ENCODE peak calls at places on chromosomes 2 and 18, in ten cellular contexts. O is dorsolateral prefrontal cortex; M is psoas muscle; D is stimulated activated CD8-positive, alpha-beta memory T cell treated with anti-CD3 and anti-CD28 coated beads, Interleukin-15, amount 100 ng/mL, for 48 hours; U is RWPE1; K is body of pancreas; V is mesothelial cell of epicardium; S is NCI-H2081; H is AG09319; P is IMR-90. G is an unnamed sample.

GRCh38 chr18:12031836-12032235 is 50.5 kb downstream of the IMPA2 start:
- DNase-seq in V (no peak), U (no peak), S (no peak), H (peak; percentile 30), O (no peak), D (no peak), M (peak; percentile 81), P (peak; percentile 79), K (peak; percentile 41), G (no peak)

GRCh38 chr18:49028091-49028490 is 77.3 kb upstream of the SMAD7 start:
- DNase-seq in H (no peak), D (no peak), S (no peak), V (no peak), O (no peak), U (no peak), P (no peak), K (no peak), M (no peak), G (no peak)

GRCh38 chr2:110716959-110717645 is 15.3 kb upstream of the ACOXL start:
- DNase-seq in M (no peak), S (no peak), D (no peak), P (no peak), V (no peak), U (no peak), K (no peak), H (no peak), O (no peak), G (no peak)

GRCh38 chr2:198695879-198696278 is 761.9 kb downstream of the SATB2 start:
- DNase-seq in V (no peak), O (no peak), D (no peak), P (no peak), H (no peak), S (no peak), U (no peak), M (no peak), K (no peak), G (peak; percentile 84)

GRCh38 chr2:241391892-241392665 is 36.0 kb downstream of the FARP2 start:
- DNase-seq in P (peak; percentile 20), H (peak; percentile 32), S (peak; percentile 19), D (no peak), K (peak; percentile 78), O (no peak), U (no peak), V (no peak), M (no peak), G (peak; percentile 47)

GRCh38 chr18:50875966-50876536 is 2.9 kb upstream of the ME2 start:
- DNase-seq in K (no peak), M (no peak), D (no peak), S (no peak), U (no peak), V (no peak), H (no peak), O (no peak), P (no peak), G (peak; percentile 93)

GRCh38 chr2:161488879-161489278 is 72.8 kb downstream of the TBR1 start:
- DNase-seq in O (no peak), P (no peak), V (no peak), U (no peak), H (no peak), K (no peak), D (no peak), S (no peak), M (no peak), G (no peak)

GRCh38 chr2:236402016-236402784 is 138.0 kb upstream of the ASB18 start:
- DNase-seq in M (no peak), H (no peak), V (no peak), O (no peak), S (no peak), P (no peak), D (no peak), U (no peak), K (no peak), G (no peak)

GRCh38 chr2:189829092-189829843 is 45.0 kb downstream of the PMS1 start:
- DNase-seq in V (no peak), P (peak; percentile 43), S (no peak), U (no peak), D (no peak), H (peak; percentile 27), O (no peak), K (no peak), M (no peak), G (no peak)

GRCh38 chr2:106053581-106053980 is 140.5 kb downstream of the UXS1 start:
- DNase-seq in M (no peak), U (no peak), O (no peak), D (no peak), P (no peak), K (no peak), V (no peak), S (no peak), H (no peak), G (no peak)

GRCh38 chr2:201175971-201176570 is 6.9 kb upstream of the CASP10 start:
- DNase-seq in O (no peak), D (no peak), S (no peak), U (no peak), P (no peak), V (no peak), M (no peak), K (peak; percentile 48), H (no peak), G (peak; percentile 70)

GRCh38 chr18:60935046-60935445 is 398.2 kb upstream of the CDH20 start:
- DNase-seq in H (peak; percentile 27), D (no peak), O (no peak), M (no peak), U (no peak), V (no peak), K (no peak), P (no peak), S (no peak), G (no peak)

GRCh38 chr2:74535440-74535965 is 5.8 kb downstream of the HTRA2 start:
- DNase-seq in H (no peak), V (no peak), P (no peak), M (no peak), D (no peak), O (no peak), K (no peak), S (no peak), U (no peak), G (no peak)

GRCh38 chr2:235034270-235035135 is 82.7 kb downstream of the SH3BP4 start:
- DNase-seq in U (no peak), O (peak; percentile 42), D (no peak), M (no peak), V (no peak), S (peak; percentile 24), P (no peak), H (no peak), K (no peak), G (no peak)

GRCh38 chr2:222483513-222484039 is 59.2 kb downstream of the SGPP2 start:
- DNase-seq in M (no peak), K (no peak), U (peak; percentile 13), P (no peak), V (no peak), S (peak; percentile 62), O (no peak), H (no peak), D (no peak), G (no peak)

GRCh38 chr2:118971245-118972122 is 29.5 kb downstream of the MARCO start:
- DNase-seq in S (no peak), K (no peak), D (no peak), V (no peak), U (peak; percentile 89), H (no peak), P (no peak), O (no peak), M (no peak), G (no peak)

GRCh38 chr18:60322591-60322990 is 50.0 kb downstream of the MC4R start:
- DNase-seq in M (no peak), S (no peak), K (no peak), D (no peak), U (no peak), O (no peak), P (no peak), H (no peak), V (no peak), G (no peak)

GRCh38 chr2:85250045-85250444 is 77.7 kb downstream of the TGOLN2 start:
- DNase-seq in O (no peak), S (no peak), U (no peak), P (peak; percentile 39), H (no peak), K (peak; percentile 48), M (no peak), V (no peak), D (no peak), G (no peak)

GRCh38 chr2:143230506-143231256 is 101.5 kb downstream of the ARHGAP15 start:
- DNase-seq in V (no peak), P (no peak), U (no peak), H (no peak), K (no peak), D (no peak), S (no peak), M (no peak), O (no peak), G (no peak)

GRCh38 chr18:213505-213904 is 54.3 kb downstream of the THOC1 start:
- DNase-seq in U (no peak), M (no peak), D (no peak), P (no peak), O (no peak), H (no peak), V (no peak), S (no peak), K (no peak), G (no peak)

GRCh38 chr2:30208453-30208852 is 22.9 kb upstream of the LBH start:
- DNase-seq in D (no peak), H (peak; percentile 52), M (peak; percentile 51), U (peak; percentile 64), S (peak; percentile 68), K (peak; percentile 71), V (no peak), O (peak; percentile 69), P (peak; percentile 82), G (peak; percentile 68)

GRCh38 chr2:14628906-14629305 is 3.6 kb upstream of the LRATD1 start:
- DNase-seq in H (no peak), V (no peak), U (peak; percentile 71), P (no peak), S (no peak), D (no peak), O (no peak), M (no peak), K (peak; percentile 10), G (peak; percentile 96)

GRCh38 chr2:69767034-69767433 is 25.1 kb downstream of the ANXA4 start:
- DNase-seq in U (no peak), O (no peak), P (peak; percentile 92), M (no peak), D (no peak), H (peak; percentile 85), V (no peak), S (no peak), K (no peak), G (no peak)

GRCh38 chr2:10659898-10660568 is 29.7 kb downstream of the NOL10 start:
- DNase-seq in M (peak; percentile 55), D (no peak), K (peak; percentile 39), V (no peak), O (peak; percentile 55), S (peak; percentile 40), P (peak; percentile 90), H (peak; percentile 50), U (peak; percentile 30), G (peak; percentile 75)

GRCh38 chr18:2979871-2980606 is 32.9 kb downstream of the LPIN2 start:
- DNase-seq in K (no peak), M (no peak), O (no peak), V (no peak), H (no peak), S (no peak), U (no peak), P (no peak), D (peak; percentile 46), G (peak; percentile 42)

GRCh38 chr18:9586814-9587213 is 27.5 kb downstream of the PPP4R1 start:
- DNase-seq in D (no peak), M (no peak), K (no peak), S (no peak), P (no peak), O (no peak), U (no peak), V (no peak), H (no peak), G (no peak)

GRCh38 chr2:33525666-33526065 is 49.2 kb downstream of the RASGRP3 start:
- DNase-seq in U (no peak), D (no peak), O (no peak), P (no peak), V (no peak), H (no peak), K (no peak), M (no peak), S (no peak), G (no peak)

GRCh38 chr2:9484533-9484932 is 10.2 kb downstream of the IAH1 start:
- DNase-seq in P (peak; percentile 94), K (no peak), S (no peak), V (no peak), U (no peak), D (no peak), M (no peak), O (no peak), H (peak; percentile 36), G (no peak)